ENCODE peak calls at places on chromosomes 11 and 22, in ten cellular contexts. W, N, Q, E, X, S, Z, L, C and I are unnamed samples.

GRCh38 chr11:111976614-111977140 is 39.5 kb downstream of the DIXDC1 start:
- DNase-seq in W (no peak), N (peak), Q (peak), E (peak), X (no peak), S (no peak), Z (no peak), L (no peak), C (no peak), I (no peak)

GRCh38 chr11:97461044-97461880 is 1071.4 kb downstream of the JRKL start:
- DNase-seq in W (no peak), N (no peak), Q (no peak), E (no peak), X (no peak), S (no peak), Z (no peak), L (no peak), C (no peak), I (no peak)

GRCh38 chr11:124194696-124195418 is 11.7 kb downstream of the OR10D3 start:
- DNase-seq in W (peak), N (peak), Q (no peak), E (peak), X (no peak), S (peak), Z (peak), L (peak), C (peak), I (peak)

GRCh38 chr22:27100789-27101188 is 443.4 kb downstream of the MIAT start:
- DNase-seq in W (no peak), N (peak), Q (no peak), E (no peak), X (no peak), S (no peak), Z (no peak), L (peak), C (no peak), I (no peak)

GRCh38 chr11:131582021-131582531 is 211.7 kb downstream of the NTM start:
- DNase-seq in W (no peak), N (no peak), Q (no peak), E (no peak), X (no peak), S (no peak), Z (no peak), L (no peak), C (no peak), I (no peak)

GRCh38 chr22:42764895-42765363 is 44.3 kb upstream of the A4GALT start:
- DNase-seq in W (no peak), N (no peak), Q (no peak), E (no peak), X (peak), S (no peak), Z (no peak), L (no peak), C (peak), I (peak)

GRCh38 chr22:22498267-22498666 is 10.3 kb downstream of the ZNF280B start:
- DNase-seq in W (no peak), N (no peak), Q (no peak), E (no peak), X (no peak), S (no peak), Z (no peak), L (no peak), C (no peak), I (no peak)

GRCh38 chr22:38753894-38754246 is 1.9 kb downstream of the SUN2 start:
- DNase-seq in W (no peak), N (no peak), Q (no peak), E (no peak), X (no peak), S (no peak), Z (no peak), L (no peak), C (no peak), I (no peak)

GRCh38 chr22:37492428-37493344 is 6.5 kb upstream of the MFNG start:
- DNase-seq in W (peak), N (peak), Q (no peak), E (no peak), X (no peak), S (peak), Z (no peak), L (peak), C (peak), I (peak)

GRCh38 chr11:133824593-133824992 is 20.7 kb downstream of the SPATA19 start:
- DNase-seq in W (no peak), N (no peak), Q (no peak), E (no peak), X (no peak), S (no peak), Z (no peak), L (no peak), C (no peak), I (no peak)

GRCh38 chr11:74490945-74491344 is 2.6 kb downstream of the LIPT2 start:
- DNase-seq in W (no peak), N (no peak), Q (no peak), E (no peak), X (no peak), S (no peak), Z (no peak), L (no peak), C (no peak), I (no peak)

GRCh38 chr11:45182902-45183301 is 36.5 kb downstream of the PRDM11 start:
- DNase-seq in W (peak), N (no peak), Q (no peak), E (peak), X (no peak), S (no peak), Z (peak), L (peak), C (peak), I (no peak)

GRCh38 chr22:35552846-35553245 is 12.2 kb downstream of the RASD2 start:
- DNase-seq in W (no peak), N (no peak), Q (no peak), E (no peak), X (no peak), S (no peak), Z (no peak), L (no peak), C (no peak), I (no peak)

GRCh38 chr11:125925247-125925740 is 20.6 kb upstream of the VSIG10L2 start:
- DNase-seq in W (no peak), N (no peak), Q (no peak), E (peak), X (no peak), S (no peak), Z (no peak), L (no peak), C (no peak), I (no peak)

GRCh38 chr22:30609260-30610185 is 2.5 kb downstream of the TCN2 start:
- DNase-seq in W (peak), N (no peak), Q (no peak), E (peak), X (peak), S (peak), Z (peak), L (no peak), C (peak), I (peak)

GRCh38 chr11:128714881-128715280 is 21.0 kb downstream of the FLI1 start:
- DNase-seq in W (peak), N (no peak), Q (no peak), E (no peak), X (no peak), S (peak), Z (no peak), L (no peak), C (no peak), I (no peak)

GRCh38 chr11:77658213-77659013 is 20.8 kb upstream of the CLNS1A start:
- DNase-seq in W (peak), N (no peak), Q (no peak), E (no peak), X (no peak), S (peak), Z (no peak), L (no peak), C (no peak), I (no peak)

GRCh38 chr11:57370251-57370650 is 10.7 kb downstream of the PRG3 start:
- DNase-seq in W (peak), N (no peak), Q (no peak), E (no peak), X (no peak), S (no peak), Z (no peak), L (no peak), C (no peak), I (no peak)

GRCh38 chr11:96061730-96062524 is 138.0 kb upstream of the MTMR2 start:
- DNase-seq in W (peak), N (no peak), Q (no peak), E (no peak), X (no peak), S (no peak), Z (no peak), L (no peak), C (no peak), I (no peak)

GRCh38 chr11:36109850-36110606 is 166.2 kb downstream of the LDLRAD3 start:
- DNase-seq in W (no peak), N (no peak), Q (no peak), E (no peak), X (peak), S (no peak), Z (no peak), L (no peak), C (peak), I (no peak)

GRCh38 chr11:18471995-18472394 is 16.3 kb downstream of the LDHAL6A start:
- DNase-seq in W (no peak), N (no peak), Q (no peak), E (no peak), X (peak), S (no peak), Z (no peak), L (no peak), C (peak), I (no peak)

GRCh38 chr22:37077802-37078448 is 26.4 kb downstream of the KCTD17 start:
- DNase-seq in W (peak), N (peak), Q (no peak), E (peak), X (peak), S (peak), Z (peak), L (peak), C (peak), I (peak)

GRCh38 chr11:122697636-122698167 is 42.2 kb downstream of the UBASH3B start:
- DNase-seq in W (peak), N (no peak), Q (no peak), E (no peak), X (peak), S (no peak), Z (no peak), L (no peak), C (peak), I (peak)

GRCh38 chr11:85685820-85686459 is at the start of gene CCDC89:
- DNase-seq in W (peak), N (peak), Q (no peak), E (peak), X (no peak), S (peak), Z (peak), L (no peak), C (peak), I (no peak)

GRCh38 chr11:72141066-72141465 is 5.5 kb downstream of the FOLR3 start:
- DNase-seq in W (peak), N (no peak), Q (no peak), E (no peak), X (no peak), S (peak), Z (no peak), L (no peak), C (no peak), I (no peak)

GRCh38 chr22:49768511-49768910 is 59.2 kb downstream of the BRD1 start:
- DNase-seq in W (no peak), N (no peak), Q (peak), E (no peak), X (no peak), S (no peak), Z (no peak), L (no peak), C (no peak), I (no peak)

GRCh38 chr11:77035580-77035979 is 1.4 kb downstream of the B3GNT6 start:
- DNase-seq in W (no peak), N (no peak), Q (no peak), E (peak), X (no peak), S (no peak), Z (peak), L (no peak), C (no peak), I (no peak)

GRCh38 chr22:30021338-30021737 is 58.9 kb upstream of the HORMAD2 start:
- DNase-seq in W (no peak), N (no peak), Q (no peak), E (no peak), X (no peak), S (no peak), Z (no peak), L (no peak), C (no peak), I (no peak)

GRCh38 chr22:43014062-43014875 is 680 bp downstream of the PACSIN2 start:
- DNase-seq in W (peak), N (peak), Q (peak), E (peak), X (peak), S (no peak), Z (peak), L (peak), C (peak), I (peak)

GRCh38 chr22:20750461-20751184 is 23.3 kb upstream of the SERPIND1 start:
- DNase-seq in W (peak), N (no peak), Q (peak), E (peak), X (peak), S (peak), Z (peak), L (no peak), C (peak), I (peak)

GRCh38 chr11:44755553-44756505 is 29.1 kb downstream of the TSPAN18 start:
- DNase-seq in W (no peak), N (no peak), Q (no peak), E (no peak), X (no peak), S (no peak), Z (no peak), L (no peak), C (no peak), I (no peak)

GRCh38 chr11:11510939-11511338 is 110.9 kb downstream of the GALNT18 start:
- DNase-seq in W (no peak), N (peak), Q (no peak), E (peak), X (no peak), S (no peak), Z (no peak), L (no peak), C (no peak), I (no peak)

GRCh38 chr11:10725907-10726253 is 25.2 kb upstream of the CTR9 start:
- DNase-seq in W (no peak), N (no peak), Q (no peak), E (no peak), X (peak), S (no peak), Z (no peak), L (no peak), C (no peak), I (peak)

GRCh38 chr11:59102259-59102765 is 4.7 kb upstream of the FAM111B start:
- DNase-seq in W (peak), N (peak), Q (peak), E (peak), X (peak), S (no peak), Z (peak), L (peak), C (peak), I (peak)

GRCh38 chr11:59112494-59112893 is 5.5 kb downstream of the FAM111B start:
- DNase-seq in W (peak), N (no peak), Q (no peak), E (no peak), X (no peak), S (no peak), Z (no peak), L (no peak), C (no peak), I (no peak)

DNA sequence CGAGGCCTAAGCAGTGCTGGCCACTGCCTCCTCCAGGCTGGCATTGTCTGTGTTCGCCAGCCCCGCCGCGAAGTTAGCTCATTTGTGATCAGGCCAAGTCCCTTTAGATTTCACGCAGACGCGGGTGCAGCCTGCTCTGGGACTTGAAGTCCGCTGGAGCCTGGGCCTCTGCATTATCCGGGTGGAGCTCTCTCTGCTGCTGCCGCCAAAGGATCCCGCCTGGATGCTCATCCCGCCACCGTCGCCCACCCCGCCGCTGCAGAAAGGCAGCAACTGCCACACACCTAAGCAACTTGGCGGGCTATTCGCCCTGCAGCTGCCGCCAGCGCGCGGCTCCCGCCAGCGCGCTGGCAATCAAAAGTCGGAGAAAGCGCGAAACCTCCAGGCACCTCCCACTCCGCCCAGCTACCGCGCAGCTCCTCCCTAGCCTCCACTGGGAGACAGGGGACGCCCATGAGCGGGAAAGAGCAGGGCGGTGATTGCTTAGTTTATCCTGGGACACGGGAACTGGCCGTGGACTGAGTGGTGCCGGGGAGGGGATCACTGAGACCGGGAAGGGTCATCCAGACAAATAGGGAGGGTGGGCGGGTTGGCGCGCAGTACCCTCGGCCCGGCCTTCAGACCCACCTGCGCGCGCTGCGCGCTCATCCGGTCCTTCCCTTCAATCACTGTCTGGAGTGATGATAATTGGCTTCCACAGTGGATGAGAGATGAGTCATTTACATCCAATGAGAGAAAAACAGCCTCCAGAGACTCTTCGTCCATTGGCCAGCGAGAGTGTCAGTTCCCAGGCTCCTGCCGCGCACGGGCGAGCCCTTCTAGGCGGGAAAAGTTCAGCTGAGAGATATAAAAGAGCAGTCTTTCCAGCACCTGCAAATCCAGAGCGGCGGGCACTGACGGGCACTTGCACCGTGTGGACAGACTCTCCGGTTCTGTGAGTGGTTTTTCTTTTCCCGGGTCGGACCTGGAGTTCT is at the start of gene FAM111B:
- DNase-seq in W (peak), N (peak), Q (peak), E (peak), X (peak), S (peak), Z (peak), L (peak), C (peak), I (peak)
- TF ChIP-seq CTCF in W (no peak), N (no peak), Q (no peak), E (no peak), X (no peak), S (peak), Z (no peak), L (no peak), C (peak), I (peak)

GRCh38 chr11:1763796-1764661 is at the start of gene CTSD:
- DNase-seq in W (peak), N (peak), Q (peak), E (peak), X (peak), S (peak), Z (peak), L (peak), C (peak), I (peak)
- TF ChIP-seq CTCF in W (no peak), N (no peak), Q (peak), E (no peak), X (peak), S (no peak), Z (no peak), L (no peak), C (no peak), I (no peak)

GRCh38 chr11:94740975-94741707 is 27.0 kb upstream of the AMOTL1 start:
- DNase-seq in W (peak), N (peak), Q (peak), E (peak), X (no peak), S (no peak), Z (no peak), L (peak), C (peak), I (peak)
- TF ChIP-seq CTCF in W (peak), N (peak), Q (peak), E (peak), X (no peak), S (peak), Z (peak), L (peak), C (no peak), I (peak)

DNA sequence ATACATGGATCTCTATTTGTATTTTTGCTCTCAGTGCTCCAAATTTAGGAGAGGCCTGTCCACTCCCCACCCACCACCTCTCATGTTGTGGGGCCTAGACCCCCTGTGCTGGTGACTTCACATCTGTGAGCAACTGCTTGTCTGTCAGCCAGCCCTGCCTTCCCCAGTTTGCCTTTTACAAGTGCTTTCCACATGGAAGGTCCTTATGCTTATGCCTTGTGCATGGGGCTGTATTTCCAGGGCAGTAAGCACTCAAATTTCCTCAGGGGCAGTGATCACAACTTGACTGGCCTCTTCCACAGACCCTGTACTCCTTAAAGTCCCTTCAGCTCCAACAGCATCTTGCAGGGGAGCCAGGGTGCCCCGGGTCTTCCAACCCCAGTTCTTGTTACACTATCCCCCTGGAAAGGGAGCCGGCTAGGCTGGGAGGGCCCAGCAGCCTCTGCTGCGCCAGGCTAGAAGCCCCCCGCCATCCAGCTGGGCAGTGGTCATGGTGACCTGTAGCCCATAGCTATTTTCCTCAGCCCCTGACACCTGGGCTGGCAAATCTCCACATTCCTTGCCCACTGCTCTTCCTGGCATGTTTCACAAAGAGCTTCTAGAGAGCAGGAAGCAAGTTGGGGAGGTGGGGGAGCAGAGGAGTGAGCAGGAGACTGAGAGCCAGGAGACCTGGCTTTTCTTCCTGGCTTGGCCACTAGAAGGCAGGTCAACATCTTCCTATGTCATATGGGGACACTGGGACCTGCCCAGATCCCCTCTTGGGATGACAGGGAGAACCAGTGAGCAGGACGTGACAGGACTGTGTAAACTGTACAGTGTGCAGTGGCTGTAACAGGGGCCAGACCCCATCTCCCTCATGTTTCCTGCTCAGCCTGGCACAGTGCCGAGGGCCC is 29.7 kb downstream of the GDPD5 start:
- DNase-seq in W (no peak), N (no peak), Q (no peak), E (no peak), X (no peak), S (no peak), Z (no peak), L (peak), C (no peak), I (no peak)
- TF ChIP-seq CTCF in W (no peak), N (no peak), Q (no peak), E (no peak), X (no peak), S (no peak), Z (no peak), L (no peak), C (no peak), I (no peak)

DNA sequence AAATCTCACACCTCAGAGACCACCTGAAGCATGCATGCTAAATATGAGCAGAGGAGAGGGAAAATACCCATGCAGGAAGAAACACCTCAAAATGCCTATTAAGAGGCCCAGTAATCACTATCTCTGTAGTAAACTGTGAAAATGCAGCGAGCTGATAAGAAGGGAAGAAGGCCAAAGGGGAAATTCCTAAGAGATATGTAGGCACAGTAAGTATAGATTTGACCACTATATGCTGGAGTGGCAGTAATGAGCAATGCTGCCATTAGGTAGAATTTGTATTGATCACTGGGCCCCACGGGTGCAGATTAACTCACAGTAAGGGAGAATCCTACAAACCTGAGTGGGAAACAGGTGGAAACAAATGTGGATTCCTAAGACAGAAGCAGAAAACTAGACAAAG is 1813.1 kb upstream of the RAG2 start:
- DNase-seq in W (no peak), N (peak), Q (no peak), E (no peak), X (no peak), S (no peak), Z (no peak), L (no peak), C (no peak), I (no peak)
- TF ChIP-seq CTCF in W (no peak), N (peak), Q (no peak), E (no peak), X (no peak), S (no peak), Z (no peak), L (no peak), C (no peak), I (no peak)